ENCODE peak calls at places on chromosomes 4 and X, in five cellular contexts. D is neural crest cell, A is nephron progenitor cell, U is fibroblast of the aortic adventitia, L is AG10803. M is an unnamed sample.

GRCh38 chr4:40856836-40857362 is 107.1 kb downstream of the NSUN7 start:
- DNase-seq in D (peak), A (peak), U (peak), L (no peak), M (no peak)

GRCh38 chr4:38078590-38079381 is 118.6 kb downstream of the PTTG2 start:
- DNase-seq in D (no peak), A (no peak), U (peak), L (peak), M (peak)

GRCh38 chr4:86818845-86819244 is 30.3 kb downstream of the SLC10A6 start:
- DNase-seq in D (no peak), A (no peak), U (no peak), L (no peak), M (no peak)

GRCh38 chr4:38855466-38855865 is 1.2 kb downstream of the TLR6 start:
- DNase-seq in D (no peak), A (no peak), U (no peak), L (no peak), M (no peak)

GRCh38 chr4:188454573-188454972 is 315.3 kb downstream of the TRIML1 start:
- DNase-seq in D (no peak), A (no peak), U (no peak), L (no peak), M (no peak)

GRCh38 chr4:56197387-56197786 is 189.9 kb downstream of the AASDH start:
- DNase-seq in D (no peak), A (no peak), U (no peak), L (no peak), M (no peak)

GRCh38 chr4:52748432-52748831 is 2.8 kb downstream of the ERVMER34-1 start:
- DNase-seq in D (no peak), A (no peak), U (no peak), L (no peak), M (no peak)

GRCh38 chrX:3184176-3184930 is 143.1 kb downstream of the ARSF start:
- DNase-seq in D (no peak), A (no peak), U (peak), L (peak), M (peak)

GRCh38 chr4:55336138-55337034 is 9.7 kb upstream of the SRD5A3 start:
- DNase-seq in D (no peak), A (no peak), U (no peak), L (no peak), M (no peak)

GRCh38 chr4:101597204-101597603 is 193.3 kb upstream of the BANK1 start:
- DNase-seq in D (no peak), A (no peak), U (no peak), L (no peak), M (peak)

GRCh38 chr4:11451720-11452119 is 23.0 kb upstream of the HS3ST1 start:
- DNase-seq in D (no peak), A (no peak), U (no peak), L (no peak), M (no peak)

DNA sequence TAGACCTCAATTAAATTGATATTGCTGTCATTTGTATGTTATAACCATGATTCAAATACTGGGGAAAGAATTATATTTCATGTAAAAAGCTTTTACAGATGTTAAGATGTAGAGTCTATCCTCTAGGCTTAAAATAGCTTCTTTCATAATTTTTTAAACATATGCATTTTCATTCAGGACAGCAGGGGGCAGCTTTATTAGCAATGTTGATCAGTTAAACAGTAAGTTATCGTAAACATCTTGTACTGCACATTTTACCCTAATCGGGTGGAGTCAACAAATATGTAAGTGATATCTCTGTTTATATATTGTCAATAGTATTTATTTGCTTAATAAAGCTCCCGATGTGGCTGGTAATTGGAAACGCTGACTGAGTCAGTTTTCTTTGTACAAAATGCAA is 142.5 kb upstream of the MED14 start:
- DNase-seq in D (no peak), A (no peak), U (peak), L (peak), M (no peak)
- TF ChIP-seq CTCF in D (peak), A (peak), U (peak), L (peak), M (peak)

GRCh38 chr4:110344165-110344564 is 131.8 kb upstream of the ENPEP start:
- DNase-seq in D (no peak), A (no peak), U (peak), L (no peak), M (no peak)
- TF ChIP-seq CTCF in D (peak), A (peak), U (peak), L (peak), M (peak)

DNA sequence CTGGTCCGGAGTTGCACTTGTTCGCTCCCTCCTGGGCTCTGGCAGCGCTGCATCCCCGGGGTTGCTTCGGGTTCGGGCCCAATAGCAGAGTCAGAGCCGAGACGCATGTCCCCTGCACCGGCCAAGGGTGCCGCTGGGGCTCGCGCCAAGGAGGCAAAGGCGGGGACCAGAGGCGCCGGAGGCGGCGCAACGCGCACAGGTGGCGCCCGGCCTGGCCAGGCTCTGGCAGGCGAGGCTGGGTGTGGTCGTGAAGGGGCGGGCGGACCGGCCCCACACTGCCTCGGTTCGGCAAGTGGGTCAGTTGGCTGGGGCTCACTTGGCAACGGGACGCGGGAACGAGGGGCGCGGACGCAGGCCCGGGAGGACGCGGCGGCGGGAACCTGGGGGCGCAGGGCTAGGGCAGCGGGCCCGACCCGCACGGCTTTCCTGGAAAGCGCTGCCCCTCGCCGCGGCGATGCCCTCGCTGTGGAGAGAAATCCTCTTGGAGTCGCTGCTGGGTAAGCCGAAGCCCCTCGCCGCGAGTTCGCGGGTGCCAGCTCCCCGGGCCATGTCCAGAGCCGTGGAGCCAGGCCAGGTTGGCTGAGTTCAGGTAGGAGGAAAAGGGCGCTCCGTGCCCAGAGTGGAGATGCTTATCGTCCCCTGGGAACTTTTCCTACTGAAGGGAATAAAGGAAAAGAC is at the start of gene CWH43:
- DNase-seq in D (no peak), A (peak), U (no peak), L (no peak), M (no peak)
- TF ChIP-seq CTCF in D (no peak), A (no peak), U (no peak), L (no peak), M (no peak)

GRCh38 chr4:139806929-139807328 is 141.3 kb downstream of the MGST2 start:
- DNase-seq in D (no peak), A (no peak), U (no peak), L (no peak), M (no peak)
- TF ChIP-seq CTCF in D (no peak), A (no peak), U (no peak), L (no peak), M (no peak)

DNA sequence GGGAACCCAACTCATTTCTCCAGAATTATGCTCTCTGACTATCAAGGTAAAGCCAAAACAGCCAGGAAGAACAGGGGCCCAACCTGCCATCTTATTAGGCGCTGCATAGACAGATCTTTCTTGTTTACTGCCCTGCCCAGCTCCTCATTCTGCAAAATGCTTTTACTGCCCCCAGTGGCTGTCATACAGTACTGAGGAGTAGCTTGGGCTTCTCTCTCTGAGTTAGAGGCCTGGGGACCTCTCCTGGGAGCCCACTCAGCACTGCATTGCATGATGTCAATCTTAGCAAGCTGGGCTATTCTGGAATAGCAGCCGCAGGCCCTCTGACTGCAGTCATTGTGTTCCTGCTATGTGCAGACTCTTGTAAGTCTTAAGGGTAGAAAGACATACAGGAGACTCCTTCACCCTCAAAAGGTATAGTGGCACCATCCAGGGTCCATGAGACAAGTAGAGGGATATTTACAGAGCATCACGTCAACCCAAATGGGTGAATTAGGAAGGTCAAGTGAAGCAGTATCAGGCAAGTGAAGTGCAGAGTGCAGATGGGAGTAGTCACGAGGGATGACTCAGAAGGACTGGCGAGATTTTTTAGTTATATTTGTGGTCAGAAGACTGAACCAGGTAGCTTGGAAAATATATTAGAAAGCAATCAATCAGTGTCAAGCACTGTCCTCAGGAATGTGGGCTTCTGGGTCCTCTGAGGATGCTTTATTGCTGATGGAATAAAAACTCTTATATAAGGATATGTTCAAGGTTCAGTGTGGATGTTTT is 294.1 kb upstream of the SFRP2 start:
- DNase-seq in D (peak), A (no peak), U (no peak), L (peak), M (no peak)
- TF ChIP-seq CTCF in D (peak), A (peak), U (peak), L (peak), M (peak)

GRCh38 chr4:138037716-138038115 is 204.4 kb downstream of the SLC7A11 start:
- DNase-seq in D (no peak), A (no peak), U (peak), L (peak), M (peak)

GRCh38 chr4:138030375-138030774 is 211.8 kb downstream of the SLC7A11 start:
- DNase-seq in D (no peak), A (no peak), U (no peak), L (peak), M (no peak)

GRCh38 chr4:138039010-138039409 is 203.1 kb downstream of the SLC7A11 start:
- DNase-seq in D (no peak), A (no peak), U (peak), L (peak), M (peak)

GRCh38 chr4:138034871-138035270 is 207.3 kb downstream of the SLC7A11 start:
- DNase-seq in D (no peak), A (no peak), U (peak), L (peak), M (peak)

DNA sequence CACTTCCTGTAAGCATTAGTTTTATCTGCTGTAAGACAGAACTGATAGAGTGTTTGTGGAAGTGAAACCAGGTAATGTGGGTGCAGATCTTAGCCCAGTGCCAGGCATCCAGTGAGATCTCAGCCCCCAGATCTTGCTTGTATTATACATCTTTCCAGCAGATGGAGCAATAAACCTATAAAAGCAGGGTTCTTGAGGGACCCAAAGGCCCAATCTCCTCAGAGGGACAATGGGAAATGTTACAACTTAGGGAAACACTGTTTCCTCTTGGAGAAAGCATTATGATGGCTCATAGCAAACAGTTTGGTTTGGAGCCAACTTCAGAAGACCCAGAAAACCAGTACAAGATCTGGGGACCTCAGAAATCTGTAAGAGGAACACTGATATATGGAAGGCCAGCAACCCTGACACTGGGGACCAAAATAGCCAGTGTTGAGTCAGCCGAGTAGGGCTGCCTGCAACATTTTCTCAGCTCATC is 206.3 kb downstream of the SLC7A11 start:
- DNase-seq in D (no peak), A (peak), U (peak), L (peak), M (peak)
- TF ChIP-seq CTCF in D (peak), A (peak), U (peak), L (peak), M (peak)

DNA sequence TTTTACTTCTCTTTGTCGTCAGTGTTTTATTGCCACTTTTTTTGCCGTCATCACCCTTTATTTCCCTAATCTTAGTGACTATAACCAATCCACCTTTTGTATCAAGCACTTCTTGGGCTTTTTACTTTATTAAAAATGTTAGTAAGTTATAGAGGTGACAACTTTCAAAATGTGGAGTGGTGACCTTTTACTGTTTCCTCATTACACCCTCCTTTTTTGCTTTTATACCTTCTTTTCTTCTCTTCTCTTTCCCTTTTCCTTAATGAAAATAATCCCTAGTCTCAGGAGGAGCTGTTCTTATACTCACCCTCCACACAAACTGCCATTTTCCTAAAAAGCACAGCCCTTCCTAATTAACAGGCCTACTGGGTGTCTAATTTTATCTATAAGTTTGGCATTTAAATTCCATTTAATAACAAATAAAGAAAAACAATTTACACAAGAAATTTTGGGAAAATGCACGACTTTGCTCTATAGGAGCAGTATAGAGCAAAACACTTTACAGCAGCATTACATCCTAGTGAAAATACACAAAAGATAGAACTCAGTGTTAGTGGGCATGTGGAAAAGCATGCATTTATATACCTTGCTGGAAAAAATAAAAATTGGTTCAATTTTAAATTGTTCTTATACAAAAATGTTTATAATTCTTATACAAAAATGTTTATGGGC is 27.3 kb downstream of the BBS12 start:
- DNase-seq in D (no peak), A (no peak), U (peak), L (no peak), M (peak)
- TF ChIP-seq CTCF in D (peak), A (peak), U (peak), L (peak), M (peak)

DNA sequence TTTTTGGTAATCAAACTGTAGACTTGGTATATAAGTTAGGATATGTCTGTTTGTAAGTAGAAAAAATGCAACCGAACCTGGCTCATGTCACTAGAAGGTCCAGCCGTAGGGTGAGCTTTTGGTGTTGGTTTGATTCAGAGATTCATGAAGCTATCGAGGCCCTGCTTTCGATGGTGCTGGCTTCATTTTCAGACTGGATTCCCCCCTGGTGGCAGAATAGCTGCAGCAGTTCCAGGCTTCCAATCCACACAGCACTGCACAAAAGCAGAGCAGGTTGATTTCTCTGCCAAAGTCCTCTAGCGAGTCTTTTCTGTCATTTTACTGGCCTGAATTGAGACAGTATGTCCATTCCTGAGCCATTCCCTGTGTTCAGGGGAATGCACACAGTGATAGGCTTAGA is 33.1 kb downstream of the PDK3 start:
- DNase-seq in D (no peak), A (no peak), U (peak), L (peak), M (peak)
- TF ChIP-seq CTCF in D (peak), A (no peak), U (peak), L (peak), M (peak)